ENCODE peak calls at places on chromosomes 5 and 9, in six cellular contexts. I is ureter; C is SJSA1; V is activated CD4-positive, alpha-beta T cell treated with anti-CD3 and anti-CD28 coated beads, Interleukin-2, amount 50 U/mL, for 48 hours; N is C1 segment of cervical spinal cord; Z is left cardiac atrium. M is an unnamed sample.

GRCh38 chr5:137602721-137603273 is 103.7 kb upstream of the SPOCK1 start:
- DNase-seq in C (peak; percentile 35), I (no peak), N (no peak), Z (no peak), V (no peak), M (no peak)

GRCh38 chr5:168843277-168843997 is 264.3 kb upstream of the PANK3 start:
- DNase-seq in I (no peak), N (no peak), C (no peak), Z (no peak), V (no peak), M (no peak)

GRCh38 chr5:36492998-36493655 is 113.3 kb upstream of the SLC1A3 start:
- DNase-seq in I (no peak), Z (no peak), V (no peak), N (no peak), C (no peak), M (no peak)

GRCh38 chr9:74132986-74133385 is 364.1 kb upstream of the RORB start:
- DNase-seq in Z (no peak), N (no peak), C (no peak), V (no peak), I (no peak), M (no peak)

GRCh38 chr5:106454050-106454449 is 1216.7 kb downstream of the EFNA5 start:
- DNase-seq in V (no peak), Z (no peak), I (no peak), C (no peak), N (no peak), M (no peak)

GRCh38 chr5:143837306-143837848 is 25.4 kb downstream of the HMHB1 start:
- DNase-seq in Z (no peak), I (no peak), C (no peak), N (no peak), V (no peak), M (no peak)

GRCh38 chr9:92476962-92477361 is 5.3 kb downstream of the ASPN start:
- DNase-seq in V (no peak), N (no peak), Z (no peak), I (no peak), C (no peak), M (no peak)

GRCh38 chr5:180315762-180316212 is 23.9 kb upstream of the MAPK9 start:
- DNase-seq in N (peak; percentile 60), V (peak; percentile 83), C (peak; percentile 79), Z (peak; percentile 66), I (no peak), M (peak; percentile 81)

GRCh38 chr5:6269925-6270324 is 108.4 kb downstream of the MED10 start:
- DNase-seq in C (no peak), V (no peak), Z (no peak), I (no peak), N (no peak), M (no peak)

GRCh38 chr5:54556136-54556535 is 38.6 kb downstream of the SNX18 start:
- DNase-seq in C (no peak), N (no peak), V (no peak), Z (no peak), I (no peak), M (no peak)

GRCh38 chr9:135714242-135715055 is 12.5 kb downstream of the KCNT1 start:
- DNase-seq in V (no peak), I (no peak), N (no peak), C (no peak), Z (no peak), M (no peak)

GRCh38 chr9:35603986-35604577 is 980 bp upstream of the TESK1 start:
- DNase-seq in N (peak; percentile 99), I (peak; percentile 100), V (peak; percentile 99), C (peak; percentile 97), Z (peak; percentile 100), M (peak; percentile 99)

GRCh38 chr9:83477571-83477970 is 60.6 kb downstream of the FRMD3 start:
- DNase-seq in C (no peak), V (no peak), I (no peak), N (no peak), Z (no peak), M (no peak)

GRCh38 chr5:16776611-16777251 is 159.4 kb downstream of the MYO10 start:
- DNase-seq in N (peak; percentile 22), Z (peak; percentile 37), C (no peak), I (no peak), V (no peak), M (no peak)

GRCh38 chr5:1291611-1292080 is 3.2 kb downstream of the TERT start:
- DNase-seq in N (no peak), C (peak; percentile 43), Z (no peak), I (no peak), V (no peak), M (no peak)

GRCh38 chr9:107587175-107587963 is 97.8 kb upstream of the KLF4 start:
- DNase-seq in V (no peak), N (no peak), C (no peak), Z (peak; percentile 81), I (peak; percentile 44), M (no peak)

GRCh38 chr9:128001411-128002298 is 20.9 kb upstream of the EEIG1 start:
- DNase-seq in Z (no peak), I (peak; percentile 70), C (peak; percentile 94), N (no peak), V (no peak), M (no peak)

GRCh38 chr5:135162661-135163265 is 128.7 kb upstream of the PITX1 start:
- DNase-seq in N (no peak), Z (no peak), C (peak; percentile 34), V (no peak), I (no peak), M (no peak)

GRCh38 chr9:29214162-29214520 is 1640.9 kb upstream of the C9orf72 start:
- DNase-seq in N (no peak), I (no peak), Z (no peak), V (no peak), C (no peak), M (no peak)

GRCh38 chr9:5562806-5563416 is 52.6 kb downstream of the PDCD1LG2 start:
- DNase-seq in I (no peak), C (no peak), V (no peak), N (no peak), Z (no peak), M (no peak)

GRCh38 chr5:138653502-138653901 is 78.3 kb upstream of the HSPA9 start:
- DNase-seq in Z (no peak), C (no peak), I (no peak), V (no peak), N (peak; percentile 17), M (no peak)